ENCODE peak calls at places on chromosome 6, in seven cellular contexts. E is GM12892, R is HepG2, A is stomach, O is GM23338, D is GM12891, X is sigmoid colon. Q is an unnamed sample.

GRCh38 chr6:90347411-90347841 is 50.8 kb upstream of the BACH2 start:
- DNase-seq in E (no peak), R (no peak), A (no peak), O (no peak), D (no peak), X (no peak), Q (no peak)

GRCh38 chr6:140319209-140319608 is 944.8 kb upstream of the CITED2 start:
- DNase-seq in E (no peak), R (peak; percentile 11), A (no peak), O (no peak), D (no peak), X (no peak), Q (no peak)

GRCh38 chr6:85418059-85418458 is 31.8 kb upstream of the NT5E start:
- DNase-seq in E (no peak), R (no peak), A (no peak), O (no peak), D (no peak), X (no peak), Q (no peak)

GRCh38 chr6:39929733-39930461 is 4.4 kb downstream of the MOCS1 start:
- DNase-seq in E (no peak), R (peak; percentile 26), A (no peak), O (no peak), D (no peak), X (no peak), Q (no peak)

GRCh38 chr6:29521006-29521680 is 33.4 kb upstream of the MAS1L start:
- DNase-seq in E (no peak), R (no peak), A (no peak), O (no peak), D (no peak), X (no peak), Q (peak; percentile 77)

GRCh38 chr6:80605165-80605989 is 498.9 kb downstream of the BCKDHB start:
- DNase-seq in E (no peak), R (peak; percentile 18), A (no peak), O (peak; percentile 74), D (no peak), X (no peak), Q (no peak)

GRCh38 chr6:35427851-35428321 is 24.3 kb upstream of the FANCE start:
- DNase-seq in E (no peak), R (no peak), A (no peak), O (peak; percentile 34), D (no peak), X (no peak), Q (no peak)

GRCh38 chr6:169099411-169100202 is 154.0 kb downstream of the THBS2 start:
- DNase-seq in E (no peak), R (peak; percentile 11), A (no peak), O (peak; percentile 27), D (no peak), X (no peak), Q (peak; percentile 68)

GRCh38 chr6:155939253-155939652 is 483.6 kb upstream of the NOX3 start:
- DNase-seq in E (no peak), R (no peak), A (no peak), O (no peak), D (no peak), X (no peak), Q (no peak)

GRCh38 chr6:101883398-101883975 is 490.0 kb downstream of the GRIK2 start:
- DNase-seq in E (no peak), R (no peak), A (no peak), O (no peak), D (no peak), X (no peak), Q (no peak)

GRCh38 chr6:53115741-53116140 is 32.9 kb downstream of the GCM1 start:
- DNase-seq in E (no peak), R (no peak), A (no peak), O (no peak), D (no peak), X (no peak), Q (no peak)

DNA sequence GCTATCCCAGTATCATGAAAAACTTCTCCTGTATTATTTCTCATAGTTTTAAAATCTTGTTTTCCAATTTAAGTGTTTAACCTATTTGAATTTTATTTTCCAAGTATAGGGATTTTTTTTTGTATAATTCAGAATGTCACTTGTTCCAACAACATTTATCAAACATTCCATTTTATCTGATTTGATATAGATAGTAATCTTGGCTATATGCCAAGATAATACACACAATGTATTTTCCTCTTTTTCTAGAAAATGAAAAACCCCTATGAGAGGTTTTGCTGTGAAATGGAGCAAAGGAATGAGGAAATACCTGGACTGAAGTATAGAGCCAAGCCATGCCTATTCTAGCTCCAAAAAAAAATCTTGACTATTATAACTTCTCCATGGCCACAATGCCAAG is 628.9 kb downstream of the HTR1B start:
- DNase-seq in E (no peak), R (no peak), A (no peak), O (no peak), D (no peak), X (no peak), Q (no peak)
- TF ChIP-seq POLR2AphosphoS5 in E (no peak), R (no peak), A (no peak), O (no peak), D (no peak), X (no peak), Q (no peak)

DNA sequence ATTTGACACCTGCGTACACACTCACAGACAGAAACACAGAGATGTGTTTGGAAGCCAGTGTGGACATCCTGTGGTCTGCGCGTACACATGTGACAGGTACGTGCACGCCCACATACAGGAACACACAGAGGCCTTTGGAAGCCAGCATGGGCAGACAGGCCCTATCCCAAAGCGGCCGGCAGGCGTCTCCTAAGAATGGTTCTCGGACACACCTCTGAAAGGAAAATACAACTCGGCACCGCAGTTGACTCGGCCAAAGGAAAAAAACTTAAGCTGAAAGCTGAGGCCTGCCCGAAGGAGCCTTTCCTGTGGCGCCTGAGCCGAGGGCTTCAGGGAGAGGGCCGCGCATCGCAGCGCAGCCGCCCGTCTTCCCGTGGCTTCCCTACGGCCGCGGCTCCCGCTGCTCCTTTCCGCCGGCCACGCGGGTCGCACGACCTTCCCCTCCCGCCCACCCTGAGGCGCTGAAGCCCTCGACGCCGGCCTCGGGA is 1.4 kb upstream of the CEP43 start:
- DNase-seq in E (no peak), R (peak; percentile 83), A (peak; percentile 69), O (peak; percentile 84), D (no peak), X (peak; percentile 68), Q (peak; percentile 92)
- TF ChIP-seq POLR2AphosphoS5 in E (no peak), R (no peak), A (no peak), O (no peak), D (no peak), X (no peak), Q (no peak)

DNA sequence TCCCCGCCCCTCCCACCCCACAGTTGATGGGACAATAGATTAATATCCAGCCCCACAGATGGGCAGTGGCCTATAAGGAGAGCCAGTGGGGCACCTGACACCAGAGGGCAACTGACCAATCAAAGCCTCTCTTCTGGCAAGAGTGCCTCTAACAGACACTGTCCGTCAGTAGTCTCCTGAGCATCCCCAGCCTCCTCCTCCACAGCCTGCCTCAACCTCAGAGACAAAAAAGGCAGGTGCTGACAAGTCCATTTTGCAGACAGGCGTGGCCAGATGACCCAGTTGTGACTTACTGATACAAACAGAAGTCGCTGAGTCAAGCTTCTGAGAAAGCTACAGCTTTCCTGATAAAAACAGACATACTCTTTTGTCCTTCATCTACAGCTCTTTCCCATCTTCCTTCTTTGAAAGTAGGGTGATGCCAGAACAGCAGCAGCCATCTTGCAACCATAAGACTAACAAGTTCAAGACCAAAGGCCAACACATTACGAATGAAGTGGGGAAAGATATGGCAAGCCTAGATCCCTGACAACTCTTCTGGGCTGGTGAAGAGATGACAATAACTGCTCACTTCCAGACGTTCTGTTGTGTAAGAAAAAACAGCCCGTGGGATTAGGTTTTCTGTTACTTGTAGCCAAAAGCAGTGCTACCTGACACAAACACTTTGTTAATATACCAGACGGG is 12.3 kb downstream of the PPIL1 start:
- DNase-seq in E (no peak), R (no peak), A (no peak), O (no peak), D (no peak), X (no peak), Q (no peak)
- TF ChIP-seq POLR2AphosphoS5 in E (no peak), R (no peak), A (no peak), O (no peak), D (no peak), X (no peak), Q (no peak)

GRCh38 chr6:57221191-57221935 is 744 bp downstream of the RAB23 start:
- DNase-seq in E (peak; percentile 25), R (peak; percentile 62), A (peak; percentile 44), O (peak; percentile 92), D (peak; percentile 10), X (peak; percentile 86), Q (peak; percentile 92)

GRCh38 chr6:57224769-57225515 is 2.8 kb upstream of the RAB23 start:
- DNase-seq in E (no peak), R (no peak), A (no peak), O (no peak), D (no peak), X (no peak), Q (no peak)

GRCh38 chr6:57222684-57223077 is 574 bp upstream of the RAB23 start:
- DNase-seq in E (no peak), R (no peak), A (no peak), O (peak; percentile 29), D (no peak), X (no peak), Q (no peak)

GRCh38 chr6:57220083-57220703 is 1.9 kb downstream of the RAB23 start:
- DNase-seq in E (no peak), R (no peak), A (no peak), O (no peak), D (no peak), X (no peak), Q (no peak)

GRCh38 chr6:57221936-57222683 is at the start of gene RAB23:
- DNase-seq in E (peak; percentile 75), R (peak; percentile 75), A (peak; percentile 84), O (peak; percentile 91), D (peak; percentile 75), X (peak; percentile 94), Q (peak; percentile 93)
- TF ChIP-seq POLR2AphosphoS5 in E (no peak), R (peak; percentile 94), A (peak; percentile 87), O (peak; percentile 91), D (no peak), X (peak; percentile 99), Q (peak; percentile 94)

GRCh38 chr6:11714116-11714797 is 64.3 kb downstream of the ADTRP start:
- DNase-seq in E (no peak), R (no peak), A (no peak), O (no peak), D (no peak), X (no peak), Q (no peak)
- TF ChIP-seq POLR2AphosphoS5 in E (no peak), R (no peak), A (no peak), O (no peak), D (peak; percentile 40), X (no peak), Q (no peak)

Q was measured in esophagus muscularis mucosa.